ENCODE peak calls at places on chromosomes 7 and 10, in seven cellular contexts. One of them, this sample, is unnamed.
A peak's percentile ranks its signal among the peaks of the same experiment; 100 is the strongest.

GRCh38 chr7:69172357-69173098 is 425.7 kb upstream of the AUTS2 start:
- DNase-seq in AG04450: no peak
- DNase-seq in left ventricle myocardium inferior: no peak
- DNase-seq in esophagus squamous epithelium: no peak
- DNase-seq in small intestine: no peak
- DNase-seq in hepatocyte: no peak
- DNase-seq in neural progenitor cell: no peak
- DNase-seq in this sample: no peak

GRCh38 chr7:27177795-27178320 is 3.7 kb upstream of the HOXA10 start:
- DNase-seq in AG04450: no peak
- DNase-seq in left ventricle myocardium inferior: no peak
- DNase-seq in esophagus squamous epithelium: no peak
- DNase-seq in small intestine: no peak
- DNase-seq in hepatocyte: no peak
- DNase-seq in neural progenitor cell: no peak
- DNase-seq in this sample: no peak

GRCh38 chr7:130741336-130741995 is 7.5 kb upstream of the KLF14 start:
- DNase-seq in AG04450: no peak
- DNase-seq in left ventricle myocardium inferior: no peak
- DNase-seq in esophagus squamous epithelium: no peak
- DNase-seq in small intestine: no peak
- DNase-seq in hepatocyte: no peak
- DNase-seq in neural progenitor cell: no peak
- DNase-seq in this sample: no peak

GRCh38 chr7:128274246-128274889 is 33.3 kb downstream of the LEP start:
- DNase-seq in AG04450: no peak
- DNase-seq in left ventricle myocardium inferior: no peak
- DNase-seq in esophagus squamous epithelium: no peak
- DNase-seq in small intestine: peak; percentile 56
- DNase-seq in hepatocyte: no peak
- DNase-seq in neural progenitor cell: no peak
- DNase-seq in this sample: no peak

GRCh38 chr10:91340613-91341362 is 69.4 kb upstream of the HECTD2 start:
- DNase-seq in AG04450: peak; percentile 55
- DNase-seq in left ventricle myocardium inferior: no peak
- DNase-seq in esophagus squamous epithelium: no peak
- DNase-seq in small intestine: no peak
- DNase-seq in hepatocyte: no peak
- DNase-seq in neural progenitor cell: no peak
- DNase-seq in this sample: no peak

GRCh38 chr10:14254368-14254767 is 76.4 kb downstream of the FRMD4A start:
- DNase-seq in AG04450: no peak
- DNase-seq in left ventricle myocardium inferior: no peak
- DNase-seq in esophagus squamous epithelium: no peak
- DNase-seq in small intestine: no peak
- DNase-seq in hepatocyte: no peak
- DNase-seq in neural progenitor cell: no peak
- DNase-seq in this sample: no peak

GRCh38 chr10:71621783-71622526 is 97.6 kb downstream of the C10orf105 start:
- DNase-seq in AG04450: no peak
- DNase-seq in left ventricle myocardium inferior: no peak
- DNase-seq in esophagus squamous epithelium: no peak
- DNase-seq in small intestine: peak; percentile 60
- DNase-seq in hepatocyte: peak; percentile 73
- DNase-seq in neural progenitor cell: peak; percentile 53
- DNase-seq in this sample: no peak

GRCh38 chr10:93917064-93917391 is 23.2 kb downstream of the SLC35G1 start:
- DNase-seq in AG04450: no peak
- DNase-seq in left ventricle myocardium inferior: no peak
- DNase-seq in esophagus squamous epithelium: no peak
- DNase-seq in small intestine: peak; percentile 31
- DNase-seq in hepatocyte: peak; percentile 21
- DNase-seq in neural progenitor cell: no peak
- DNase-seq in this sample: no peak

GRCh38 chr7:48636391-48637015 is 287.8 kb upstream of the CDC14C start:
- DNase-seq in AG04450: no peak
- DNase-seq in left ventricle myocardium inferior: peak; percentile 56
- DNase-seq in esophagus squamous epithelium: no peak
- DNase-seq in small intestine: no peak
- DNase-seq in hepatocyte: no peak
- DNase-seq in neural progenitor cell: no peak
- DNase-seq in this sample: no peak

GRCh38 chr10:80702143-80702542 is 164.4 kb downstream of the SH2D4B start:
- DNase-seq in AG04450: no peak
- DNase-seq in left ventricle myocardium inferior: no peak
- DNase-seq in esophagus squamous epithelium: no peak
- DNase-seq in small intestine: no peak
- DNase-seq in hepatocyte: no peak
- DNase-seq in neural progenitor cell: no peak
- DNase-seq in this sample: no peak

GRCh38 chr7:92835140-92835850 is 1.1 kb downstream of the CDK6 start:
- DNase-seq in AG04450: no peak
- DNase-seq in left ventricle myocardium inferior: peak; percentile 49
- DNase-seq in esophagus squamous epithelium: no peak
- DNase-seq in small intestine: peak; percentile 74
- DNase-seq in hepatocyte: peak; percentile 78
- DNase-seq in neural progenitor cell: peak; percentile 84
- DNase-seq in this sample: peak; percentile 15

GRCh38 chr10:97150191-97150590 is 35.6 kb downstream of the SLIT1 start:
- DNase-seq in AG04450: no peak
- DNase-seq in left ventricle myocardium inferior: no peak
- DNase-seq in esophagus squamous epithelium: no peak
- DNase-seq in small intestine: no peak
- DNase-seq in hepatocyte: no peak
- DNase-seq in neural progenitor cell: peak; percentile 74
- DNase-seq in this sample: no peak

GRCh38 chr7:112484671-112485097 is 3.9 kb downstream of the LSMEM1 start:
- DNase-seq in AG04450: peak; percentile 66
- DNase-seq in left ventricle myocardium inferior: peak; percentile 17
- DNase-seq in esophagus squamous epithelium: no peak
- DNase-seq in small intestine: no peak
- DNase-seq in hepatocyte: peak; percentile 56
- DNase-seq in neural progenitor cell: no peak
- DNase-seq in this sample: no peak

GRCh38 chr10:61059636-61060035 is 115.7 kb upstream of the RHOBTB1 start:
- DNase-seq in AG04450: no peak
- DNase-seq in left ventricle myocardium inferior: no peak
- DNase-seq in esophagus squamous epithelium: no peak
- DNase-seq in small intestine: no peak
- DNase-seq in hepatocyte: no peak
- DNase-seq in neural progenitor cell: no peak
- DNase-seq in this sample: no peak

GRCh38 chr7:1397491-1398327 is 61.6 kb downstream of the MICALL2 start:
- DNase-seq in AG04450: no peak
- DNase-seq in left ventricle myocardium inferior: no peak
- DNase-seq in esophagus squamous epithelium: no peak
- DNase-seq in small intestine: no peak
- DNase-seq in hepatocyte: no peak
- DNase-seq in neural progenitor cell: no peak
- DNase-seq in this sample: no peak

GRCh38 chr10:125472037-125472607 is 210.8 kb downstream of the TEX36 start:
- DNase-seq in AG04450: no peak
- DNase-seq in left ventricle myocardium inferior: no peak
- DNase-seq in esophagus squamous epithelium: no peak
- DNase-seq in small intestine: peak; percentile 7
- DNase-seq in hepatocyte: peak; percentile 60
- DNase-seq in neural progenitor cell: no peak
- DNase-seq in this sample: no peak

GRCh38 chr10:92690211-92691041 is 671 bp downstream of the HHEX start:
- DNase-seq in AG04450: no peak
- DNase-seq in left ventricle myocardium inferior: peak; percentile 52
- DNase-seq in esophagus squamous epithelium: no peak
- DNase-seq in small intestine: no peak
- DNase-seq in hepatocyte: peak; percentile 60
- DNase-seq in neural progenitor cell: peak; percentile 58
- DNase-seq in this sample: peak; percentile 32

GRCh38 chr7:97130417-97131139 is 13.1 kb downstream of the SDHAF3 start:
- DNase-seq in AG04450: no peak
- DNase-seq in left ventricle myocardium inferior: no peak
- DNase-seq in esophagus squamous epithelium: no peak
- DNase-seq in small intestine: no peak
- DNase-seq in hepatocyte: no peak
- DNase-seq in neural progenitor cell: peak; percentile 23
- DNase-seq in this sample: no peak

GRCh38 chr10:22682237-22683192 is 31.9 kb downstream of the PIP4K2A start:
- DNase-seq in AG04450: no peak
- DNase-seq in left ventricle myocardium inferior: no peak
- DNase-seq in esophagus squamous epithelium: no peak
- DNase-seq in small intestine: peak; percentile 43
- DNase-seq in hepatocyte: no peak
- DNase-seq in neural progenitor cell: no peak
- DNase-seq in this sample: peak; percentile 80

GRCh38 chr7:50619684-50620083 is 54.5 kb upstream of the DDC start:
- DNase-seq in AG04450: no peak
- DNase-seq in left ventricle myocardium inferior: no peak
- DNase-seq in esophagus squamous epithelium: no peak
- DNase-seq in small intestine: no peak
- DNase-seq in hepatocyte: no peak
- DNase-seq in neural progenitor cell: no peak
- DNase-seq in this sample: no peak

GRCh38 chr7:5382281-5383041 is 41.2 kb downstream of the TNRC18 start:
- DNase-seq in AG04450: no peak
- DNase-seq in left ventricle myocardium inferior: no peak
- DNase-seq in esophagus squamous epithelium: no peak
- DNase-seq in small intestine: no peak
- DNase-seq in hepatocyte: peak; percentile 75
- DNase-seq in neural progenitor cell: peak; percentile 91
- DNase-seq in this sample: no peak

GRCh38 chr7:27189560-27190283 is 4.7 kb upstream of the HOXA11 start:
- DNase-seq in AG04450: no peak
- DNase-seq in left ventricle myocardium inferior: no peak
- DNase-seq in esophagus squamous epithelium: no peak
- DNase-seq in small intestine: no peak
- DNase-seq in hepatocyte: no peak
- DNase-seq in neural progenitor cell: no peak
- DNase-seq in this sample: no peak

GRCh38 chr10:88881335-88881734 is 1.3 kb downstream of the STAMBPL1 start:
- DNase-seq in AG04450: no peak
- DNase-seq in left ventricle myocardium inferior: no peak
- DNase-seq in esophagus squamous epithelium: no peak
- DNase-seq in small intestine: no peak
- DNase-seq in hepatocyte: no peak
- DNase-seq in neural progenitor cell: no peak
- DNase-seq in this sample: no peak

GRCh38 chr7:2734761-2735571 is 47.0 kb downstream of the AMZ1 start:
- DNase-seq in AG04450: no peak
- DNase-seq in left ventricle myocardium inferior: peak; percentile 60
- DNase-seq in esophagus squamous epithelium: no peak
- DNase-seq in small intestine: no peak
- DNase-seq in hepatocyte: no peak
- DNase-seq in neural progenitor cell: no peak
- DNase-seq in this sample: no peak

GRCh38 chr7:157621131-157621681 is 284.4 kb downstream of the DNAJB6 start:
- DNase-seq in AG04450: no peak
- DNase-seq in left ventricle myocardium inferior: no peak
- DNase-seq in esophagus squamous epithelium: no peak
- DNase-seq in small intestine: no peak
- DNase-seq in hepatocyte: no peak
- DNase-seq in neural progenitor cell: no peak
- DNase-seq in this sample: no peak

GRCh38 chr7:157618823-157619606 is 282.2 kb downstream of the DNAJB6 start:
- DNase-seq in AG04450: no peak
- DNase-seq in left ventricle myocardium inferior: no peak
- DNase-seq in esophagus squamous epithelium: no peak
- DNase-seq in small intestine: no peak
- DNase-seq in hepatocyte: no peak
- DNase-seq in neural progenitor cell: no peak
- DNase-seq in this sample: no peak

GRCh38 chr7:157622000-157622399 is 285.2 kb downstream of the DNAJB6 start:
- DNase-seq in AG04450: no peak
- DNase-seq in left ventricle myocardium inferior: no peak
- DNase-seq in esophagus squamous epithelium: no peak
- DNase-seq in small intestine: no peak
- DNase-seq in hepatocyte: no peak
- DNase-seq in neural progenitor cell: no peak
- DNase-seq in this sample: no peak

GRCh38 chr7:157619753-157620525 is 283.1 kb downstream of the DNAJB6 start:
- DNase-seq in AG04450: no peak
- DNase-seq in left ventricle myocardium inferior: no peak
- DNase-seq in esophagus squamous epithelium: no peak
- DNase-seq in small intestine: no peak
- DNase-seq in hepatocyte: no peak
- DNase-seq in neural progenitor cell: no peak
- DNase-seq in this sample: no peak

GRCh38 chr7:157620616-157621015 is 283.8 kb downstream of the DNAJB6 start:
- DNase-seq in AG04450: no peak
- DNase-seq in left ventricle myocardium inferior: no peak
- DNase-seq in esophagus squamous epithelium: no peak
- DNase-seq in small intestine: no peak
- DNase-seq in hepatocyte: no peak
- DNase-seq in neural progenitor cell: no peak
- DNase-seq in this sample: no peak
- H3K27ac ChIP-seq in AG04450: no peak overlapping the region
- H3K27ac ChIP-seq in left ventricle myocardium inferior: no peak overlapping the region
- H3K27ac ChIP-seq in esophagus squamous epithelium: no peak overlapping the region
- H3K27ac ChIP-seq in small intestine: no peak overlapping the region
- H3K27ac ChIP-seq in hepatocyte: no peak overlapping the region
- H3K27ac ChIP-seq in neural progenitor cell: no peak overlapping the region
- H3K27ac ChIP-seq in this sample: no peak overlapping the region

DNA sequence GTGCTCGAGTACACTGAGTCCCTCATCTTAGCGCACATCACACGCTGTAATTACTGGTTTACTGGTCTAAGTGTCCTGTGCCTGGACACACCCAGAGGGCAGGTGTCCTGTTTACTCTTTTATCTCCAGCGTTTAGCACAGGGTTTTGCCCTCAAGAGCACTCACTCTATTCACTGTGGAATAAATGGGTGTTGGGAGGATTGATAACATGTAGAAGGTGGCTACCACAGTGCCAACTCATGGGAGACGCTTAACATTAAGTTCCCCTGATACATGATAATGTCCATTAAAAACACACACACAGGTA is 96.1 kb upstream of the EFCAB10 start:
- DNase-seq in AG04450: no peak
- DNase-seq in left ventricle myocardium inferior: no peak
- DNase-seq in esophagus squamous epithelium: no peak
- DNase-seq in small intestine: peak; percentile 32
- DNase-seq in hepatocyte: no peak
- DNase-seq in neural progenitor cell: no peak
- DNase-seq in this sample: no peak
- H3K27ac ChIP-seq in AG04450: no peak overlapping the region
- H3K27ac ChIP-seq in left ventricle myocardium inferior: no peak overlapping the region
- H3K27ac ChIP-seq in esophagus squamous epithelium: peak overlapping the region; percentile 82
- H3K27ac ChIP-seq in small intestine: no peak overlapping the region
- H3K27ac ChIP-seq in hepatocyte: no peak overlapping the region
- H3K27ac ChIP-seq in neural progenitor cell: no peak overlapping the region
- H3K27ac ChIP-seq in this sample: peak overlapping the region; percentile 85

GRCh38 chr7:102024005-102024768 is 206.8 kb downstream of the CUX1 start:
- DNase-seq in AG04450: no peak
- DNase-seq in left ventricle myocardium inferior: no peak
- DNase-seq in esophagus squamous epithelium: no peak
- DNase-seq in small intestine: no peak
- DNase-seq in hepatocyte: no peak
- DNase-seq in neural progenitor cell: no peak
- DNase-seq in this sample: no peak
- H3K27ac ChIP-seq in AG04450: no peak overlapping the region
- H3K27ac ChIP-seq in left ventricle myocardium inferior: peak overlapping the region; percentile 87
- H3K27ac ChIP-seq in esophagus squamous epithelium: no peak overlapping the region
- H3K27ac ChIP-seq in small intestine: no peak overlapping the region
- H3K27ac ChIP-seq in hepatocyte: peak overlapping the region; percentile 80
- H3K27ac ChIP-seq in neural progenitor cell: no peak overlapping the region
- H3K27ac ChIP-seq in this sample: no peak overlapping the region

DNA sequence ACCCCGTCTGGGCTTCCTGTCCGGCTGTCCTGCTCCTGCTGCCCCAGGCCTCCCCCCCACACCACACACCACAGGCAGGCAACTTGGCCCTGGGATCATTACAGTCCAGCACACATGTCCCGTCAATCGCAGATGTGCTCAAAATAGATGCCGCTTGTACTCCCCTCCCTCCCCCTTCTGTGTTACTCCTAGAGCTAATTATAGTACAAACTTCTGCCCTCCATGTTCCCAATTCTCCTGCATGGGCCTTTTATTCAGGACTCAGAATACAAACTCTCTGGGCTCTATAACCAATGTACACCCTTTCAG is at the start of gene SYNPO2L:
- DNase-seq in AG04450: no peak
- DNase-seq in left ventricle myocardium inferior: peak; percentile 65
- DNase-seq in esophagus squamous epithelium: no peak
- DNase-seq in small intestine: no peak
- DNase-seq in hepatocyte: no peak
- DNase-seq in neural progenitor cell: no peak
- DNase-seq in this sample: no peak
- H3K27ac ChIP-seq in AG04450: no peak within 1 kb of the TSS
- H3K27ac ChIP-seq in left ventricle myocardium inferior: peak within 1 kb of the TSS; percentile 94
- H3K27ac ChIP-seq in esophagus squamous epithelium: peak within 1 kb of the TSS; percentile 56
- H3K27ac ChIP-seq in small intestine: no peak within 1 kb of the TSS
- H3K27ac ChIP-seq in hepatocyte: no peak within 1 kb of the TSS
- H3K27ac ChIP-seq in neural progenitor cell: no peak within 1 kb of the TSS
- H3K27ac ChIP-seq in this sample: no peak within 1 kb of the TSS